ENCODE peak calls at places on chromosomes 1 and 21, in five cellular contexts. One of them, this sample, is unnamed.

GRCh38 chr1:63866085-63866484 is 92.3 kb downstream of the ROR1 start:
- DNase-seq in Peyer's patch: no peak
- DNase-seq in neural progenitor cell: no peak
- DNase-seq in dorsolateral prefrontal cortex: no peak
- DNase-seq in pancreas: no peak
- DNase-seq in this sample: no peak

GRCh38 chr21:43703068-43703880 is 15.7 kb upstream of the PDXK start:
- DNase-seq in Peyer's patch: peak; percentile 79
- DNase-seq in neural progenitor cell: peak; percentile 59
- DNase-seq in dorsolateral prefrontal cortex: no peak
- DNase-seq in pancreas: peak; percentile 58
- DNase-seq in this sample: no peak

GRCh38 chr1:31904339-31905092 is 33.7 kb downstream of the PTP4A2 start:
- DNase-seq in Peyer's patch: no peak
- DNase-seq in neural progenitor cell: no peak
- DNase-seq in dorsolateral prefrontal cortex: no peak
- DNase-seq in pancreas: no peak
- DNase-seq in this sample: no peak

GRCh38 chr1:214842856-214843255 is 239.7 kb upstream of the KCNK2 start:
- DNase-seq in Peyer's patch: no peak
- DNase-seq in neural progenitor cell: no peak
- DNase-seq in dorsolateral prefrontal cortex: no peak
- DNase-seq in pancreas: no peak
- DNase-seq in this sample: no peak

GRCh38 chr1:87337606-87338005 is 8.9 kb downstream of the LMO4 start:
- DNase-seq in Peyer's patch: no peak
- DNase-seq in neural progenitor cell: no peak
- DNase-seq in dorsolateral prefrontal cortex: no peak
- DNase-seq in pancreas: no peak
- DNase-seq in this sample: no peak

GRCh38 chr1:204678721-204679455 is 6.7 kb downstream of the LRRN2 start:
- DNase-seq in Peyer's patch: no peak
- DNase-seq in neural progenitor cell: no peak
- DNase-seq in dorsolateral prefrontal cortex: no peak
- DNase-seq in pancreas: no peak
- DNase-seq in this sample: no peak

GRCh38 chr1:43706598-43707190 is 642 bp upstream of the ST3GAL3 start:
- DNase-seq in Peyer's patch: no peak
- DNase-seq in neural progenitor cell: peak; percentile 75
- DNase-seq in dorsolateral prefrontal cortex: no peak
- DNase-seq in pancreas: no peak
- DNase-seq in this sample: no peak

GRCh38 chr21:25625036-25625435 is 14.0 kb upstream of the JAM2 start:
- DNase-seq in Peyer's patch: no peak
- DNase-seq in neural progenitor cell: no peak
- DNase-seq in dorsolateral prefrontal cortex: no peak
- DNase-seq in pancreas: no peak
- DNase-seq in this sample: no peak

GRCh38 chr1:50438945-50439344 is 15.7 kb upstream of the DMRTA2 start:
- DNase-seq in Peyer's patch: no peak
- DNase-seq in neural progenitor cell: no peak
- DNase-seq in dorsolateral prefrontal cortex: no peak
- DNase-seq in pancreas: no peak
- DNase-seq in this sample: no peak

GRCh38 chr1:9399510-9400424 is 107.1 kb downstream of the SPSB1 start:
- DNase-seq in Peyer's patch: no peak
- DNase-seq in neural progenitor cell: no peak
- DNase-seq in dorsolateral prefrontal cortex: no peak
- DNase-seq in pancreas: no peak
- DNase-seq in this sample: no peak

GRCh38 chr1:206506803-206507394 is 432 bp upstream of the RASSF5 start:
- DNase-seq in Peyer's patch: peak; percentile 59
- DNase-seq in neural progenitor cell: peak; percentile 45
- DNase-seq in dorsolateral prefrontal cortex: no peak
- DNase-seq in pancreas: no peak
- DNase-seq in this sample: no peak

GRCh38 chr1:206608108-206608698 is 4.1 kb downstream of the EIF2D start:
- DNase-seq in Peyer's patch: no peak
- DNase-seq in neural progenitor cell: peak; percentile 67
- DNase-seq in dorsolateral prefrontal cortex: no peak
- DNase-seq in pancreas: no peak
- DNase-seq in this sample: no peak

GRCh38 chr21:44630440-44630839 is 3.5 kb downstream of the KRTAP10-9 start:
- DNase-seq in Peyer's patch: no peak
- DNase-seq in neural progenitor cell: no peak
- DNase-seq in dorsolateral prefrontal cortex: no peak
- DNase-seq in pancreas: no peak
- DNase-seq in this sample: no peak

GRCh38 chr1:12067900-12068821 is 5.1 kb downstream of the TNFRSF8 start:
- DNase-seq in Peyer's patch: no peak
- DNase-seq in neural progenitor cell: peak; percentile 46
- DNase-seq in dorsolateral prefrontal cortex: no peak
- DNase-seq in pancreas: no peak
- DNase-seq in this sample: peak; percentile 80

GRCh38 chr1:12078938-12079861 is 16.1 kb downstream of the TNFRSF8 start:
- DNase-seq in Peyer's patch: no peak
- DNase-seq in neural progenitor cell: peak; percentile 75
- DNase-seq in dorsolateral prefrontal cortex: no peak
- DNase-seq in pancreas: no peak
- DNase-seq in this sample: peak; percentile 79

GRCh38 chr21:45078877-45079281 is 4.5 kb downstream of the ADARB1 start:
- DNase-seq in Peyer's patch: no peak
- DNase-seq in neural progenitor cell: no peak
- DNase-seq in dorsolateral prefrontal cortex: no peak
- DNase-seq in pancreas: no peak
- DNase-seq in this sample: peak; percentile 8

GRCh38 chr21:36904093-36904666 is 62.3 kb downstream of the HLCS start:
- DNase-seq in Peyer's patch: no peak
- DNase-seq in neural progenitor cell: no peak
- DNase-seq in dorsolateral prefrontal cortex: no peak
- DNase-seq in pancreas: no peak
- DNase-seq in this sample: no peak

GRCh38 chr21:36910581-36911307 is 55.7 kb downstream of the HLCS start:
- DNase-seq in Peyer's patch: no peak
- DNase-seq in neural progenitor cell: no peak
- DNase-seq in dorsolateral prefrontal cortex: no peak
- DNase-seq in pancreas: no peak
- DNase-seq in this sample: no peak

GRCh38 chr21:36909901-36910561 is 56.4 kb downstream of the HLCS start:
- DNase-seq in Peyer's patch: no peak
- DNase-seq in neural progenitor cell: no peak
- DNase-seq in dorsolateral prefrontal cortex: no peak
- DNase-seq in pancreas: no peak
- DNase-seq in this sample: no peak

GRCh38 chr21:36909423-36909822 is 57.0 kb downstream of the HLCS start:
- DNase-seq in Peyer's patch: no peak
- DNase-seq in neural progenitor cell: no peak
- DNase-seq in dorsolateral prefrontal cortex: no peak
- DNase-seq in pancreas: no peak
- DNase-seq in this sample: no peak

DNA sequence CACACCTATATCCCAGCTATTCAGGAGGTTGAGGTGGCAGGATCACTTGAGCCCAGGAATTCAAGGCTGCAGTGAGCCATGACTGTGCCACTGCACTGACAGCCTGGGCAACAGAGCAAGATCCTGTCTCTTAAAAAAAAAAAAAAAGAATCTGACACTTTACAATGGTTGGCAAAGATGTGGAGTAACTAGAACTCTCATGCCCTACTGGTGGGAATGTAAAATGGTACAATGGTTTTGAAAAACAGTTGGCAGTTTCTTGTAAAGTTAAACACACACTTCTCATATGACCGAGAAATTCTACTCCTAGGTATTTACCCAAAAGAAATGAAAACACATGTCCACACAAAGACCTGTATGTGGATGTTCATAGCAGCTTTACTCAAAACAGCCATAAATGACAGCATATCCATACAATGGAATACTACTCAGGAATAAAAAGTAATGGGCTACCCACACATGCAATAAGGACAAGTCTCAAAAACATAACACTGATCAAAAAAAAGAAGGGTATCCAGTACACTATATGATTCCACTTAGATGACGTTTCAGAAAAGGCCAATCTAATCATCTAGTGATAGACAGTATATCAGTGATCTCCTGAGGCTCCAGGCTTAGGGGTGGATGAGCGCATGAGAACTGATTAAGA is 58.1 kb downstream of the HLCS start:
- DNase-seq in Peyer's patch: no peak
- DNase-seq in neural progenitor cell: no peak
- DNase-seq in dorsolateral prefrontal cortex: no peak
- DNase-seq in pancreas: no peak
- DNase-seq in this sample: no peak
- TF ChIP-seq CTCF in Peyer's patch: no peak
- TF ChIP-seq CTCF in neural progenitor cell: no peak
- TF ChIP-seq CTCF in dorsolateral prefrontal cortex: no peak
- TF ChIP-seq CTCF in pancreas: no peak
- TF ChIP-seq CTCF in this sample: no peak

GRCh38 chr1:91783423-91784162 is 102.4 kb downstream of the TGFBR3 start:
- DNase-seq in Peyer's patch: no peak
- DNase-seq in neural progenitor cell: no peak
- DNase-seq in dorsolateral prefrontal cortex: no peak
- DNase-seq in pancreas: no peak
- DNase-seq in this sample: no peak
- H3K4me3 ChIP-seq in Peyer's patch: no peak overlapping the region
- H3K4me3 ChIP-seq in neural progenitor cell: no peak overlapping the region
- H3K4me3 ChIP-seq in dorsolateral prefrontal cortex: no peak overlapping the region
- H3K4me3 ChIP-seq in pancreas: no peak overlapping the region
- H3K4me3 ChIP-seq in this sample: no peak overlapping the region

DNA sequence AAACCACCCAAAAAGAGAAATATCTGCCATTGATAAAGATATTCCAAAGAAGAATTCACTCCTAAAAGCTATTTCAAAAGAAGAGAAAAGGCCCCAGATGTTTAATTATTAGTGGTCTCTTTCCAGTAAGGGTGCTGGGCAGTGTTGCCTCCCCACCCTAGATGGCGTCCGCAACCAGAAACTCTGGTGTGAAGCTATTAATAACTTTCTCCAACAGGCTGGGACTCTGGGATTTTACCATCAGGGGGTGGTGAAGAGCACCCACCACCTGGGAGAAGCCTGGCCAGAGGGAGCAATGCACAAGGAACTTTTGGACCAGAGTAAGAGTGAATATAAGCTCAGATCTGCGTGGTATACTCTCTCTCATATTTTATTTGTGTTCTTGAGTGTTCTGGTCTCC is 115.4 kb upstream of the TIAM1 start:
- DNase-seq in Peyer's patch: no peak
- DNase-seq in neural progenitor cell: peak; percentile 20
- DNase-seq in dorsolateral prefrontal cortex: no peak
- DNase-seq in pancreas: no peak
- DNase-seq in this sample: no peak
- TF ChIP-seq CTCF in Peyer's patch: no peak
- TF ChIP-seq CTCF in neural progenitor cell: peak; percentile 40
- TF ChIP-seq CTCF in dorsolateral prefrontal cortex: peak; percentile 42
- TF ChIP-seq CTCF in pancreas: no peak
- TF ChIP-seq CTCF in this sample: no peak

DNA sequence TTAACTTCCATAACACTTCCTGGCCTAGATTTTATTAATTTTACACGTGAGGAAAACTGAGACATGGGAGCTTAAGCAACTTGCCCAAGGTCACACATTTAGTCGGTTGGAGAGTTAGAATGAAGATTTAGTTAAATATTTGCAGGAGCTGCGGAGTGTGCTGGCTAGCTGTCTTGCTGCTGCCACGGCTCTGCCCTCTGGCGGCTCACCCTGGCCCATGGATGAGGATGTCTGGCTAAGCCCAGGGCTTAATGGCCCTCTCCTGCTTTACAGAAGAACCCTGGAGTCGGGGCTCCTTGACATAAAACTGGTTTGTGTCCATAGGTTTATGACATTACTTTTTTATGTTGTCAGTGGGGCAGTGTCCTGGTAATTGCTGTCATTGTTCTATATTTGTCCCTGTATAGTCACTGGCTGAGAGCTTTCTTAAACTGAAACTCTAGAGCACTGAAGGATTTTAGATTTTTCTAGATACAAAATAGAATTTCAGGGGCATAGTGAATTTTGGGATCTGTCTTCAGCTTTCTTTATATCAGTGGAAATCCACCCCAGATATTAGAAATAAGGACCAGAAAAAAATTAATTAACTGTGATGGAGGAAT is 88.9 kb upstream of the WLS start:
- DNase-seq in Peyer's patch: peak; percentile 80
- DNase-seq in neural progenitor cell: peak; percentile 84
- DNase-seq in dorsolateral prefrontal cortex: peak; percentile 37
- DNase-seq in pancreas: peak; percentile 83
- DNase-seq in this sample: no peak
- H3K4me3 ChIP-seq in Peyer's patch: no peak overlapping the region
- H3K4me3 ChIP-seq in neural progenitor cell: no peak overlapping the region
- H3K4me3 ChIP-seq in dorsolateral prefrontal cortex: no peak overlapping the region
- H3K4me3 ChIP-seq in pancreas: no peak overlapping the region
- H3K4me3 ChIP-seq in this sample: no peak overlapping the region